ENCODE peak calls at places on chromosome 6, in ten cellular contexts. E is A549, Y is bronchial epithelial cell, Z is fibroblast of the aortic adventitia, V is cardiac fibroblast, I is AG04450, C is lower leg skin, D is dorsolateral prefrontal cortex, G is spleen, P is endothelial cell of umbilical vein. N is an unnamed sample.
A peak's percentile ranks its signal among the peaks of the same experiment; 100 is the strongest.

GRCh38 chr6:6679633-6680032 is 91.1 kb downstream of the LY86 start:
- DNase-seq in Z (no peak), V (no peak), Y (no peak), E (no peak), P (no peak), I (no peak), G (no peak), D (no peak), C (no peak), N (no peak)

GRCh38 chr6:7137335-7138106 is 29.8 kb downstream of the RREB1 start:
- DNase-seq in Y (no peak), V (peak; percentile 62), P (peak; percentile 37), G (peak; percentile 85), I (no peak), D (peak; percentile 16), E (no peak), C (peak; percentile 71), Z (peak; percentile 54), N (no peak)

GRCh38 chr6:36245572-36246031 is 24.3 kb upstream of the PNPLA1 start:
- DNase-seq in G (no peak), D (no peak), Y (no peak), Z (no peak), V (no peak), I (no peak), E (no peak), P (no peak), C (no peak), N (no peak)

GRCh38 chr6:143647712-143648111 is 30.1 kb upstream of the PHACTR2 start:
- DNase-seq in I (no peak), Y (no peak), P (no peak), D (no peak), V (no peak), Z (no peak), G (no peak), E (no peak), C (no peak), N (no peak)

GRCh38 chr6:155412335-155412734 is 43.3 kb downstream of the NOX3 start:
- DNase-seq in G (no peak), D (no peak), I (no peak), Y (no peak), V (peak; percentile 23), P (no peak), Z (peak; percentile 37), E (no peak), C (no peak), N (no peak)

GRCh38 chr6:93358435-93358834 is 60.9 kb downstream of the EPHA7 start:
- DNase-seq in Z (no peak), V (no peak), G (no peak), P (no peak), E (no peak), D (no peak), C (no peak), I (no peak), Y (no peak), N (no peak)

GRCh38 chr6:36054965-36055364 is 27.4 kb downstream of the MAPK14 start:
- DNase-seq in P (no peak), G (no peak), Z (no peak), Y (no peak), D (no peak), E (no peak), V (no peak), C (no peak), I (no peak), N (no peak)

GRCh38 chr6:53979468-53980067 is 131.7 kb upstream of the MLIP start:
- DNase-seq in C (no peak), V (peak; percentile 69), P (peak; percentile 64), G (no peak), D (no peak), I (no peak), Z (peak; percentile 70), Y (peak; percentile 60), E (peak; percentile 11), N (no peak)

GRCh38 chr6:52511163-52511562 is 65.7 kb downstream of the TRAM2 start:
- DNase-seq in Y (no peak), P (no peak), C (no peak), E (no peak), G (no peak), I (no peak), D (no peak), Z (no peak), V (no peak), N (no peak)

GRCh38 chr6:30411515-30412207 is 66.7 kb downstream of the RPP21 start:
- DNase-seq in E (no peak), D (no peak), I (peak; percentile 4), Y (peak; percentile 56), G (peak; percentile 85), V (peak; percentile 54), P (peak; percentile 41), C (peak; percentile 32), Z (peak; percentile 39), N (no peak)

GRCh38 chr6:13769655-13770053 is 44.7 kb downstream of the MCUR1 start:
- DNase-seq in D (no peak), E (no peak), G (no peak), Z (no peak), I (no peak), V (no peak), P (no peak), Y (no peak), C (no peak), N (no peak)

GRCh38 chr6:154861825-154862224 is 128.6 kb downstream of the SCAF8 start:
- DNase-seq in V (no peak), C (no peak), D (no peak), E (no peak), P (peak; percentile 15), Z (no peak), Y (no peak), G (no peak), I (no peak), N (no peak)

GRCh38 chr6:43809417-43810305 is 39.6 kb downstream of the VEGFA start:
- DNase-seq in Y (peak; percentile 84), G (no peak), Z (peak; percentile 80), D (no peak), P (peak; percentile 2), I (peak; percentile 59), V (peak; percentile 68), E (peak; percentile 28), C (no peak), N (no peak)

GRCh38 chr6:12962995-12963394 is 246.4 kb downstream of the PHACTR1 start:
- DNase-seq in I (no peak), V (peak; percentile 57), Y (peak; percentile 47), G (no peak), E (no peak), C (no peak), P (peak; percentile 84), Z (peak; percentile 14), D (no peak), N (no peak)

GRCh38 chr6:44001318-44001868 is 125.9 kb downstream of the MRPL14 start:
- DNase-seq in V (no peak), D (no peak), Z (no peak), E (no peak), G (no peak), Y (no peak), C (no peak), I (no peak), P (peak; percentile 11), N (no peak)

GRCh38 chr6:143746202-143747119 is 68.7 kb downstream of the PHACTR2 start:
- DNase-seq in C (no peak), V (no peak), D (no peak), I (no peak), E (no peak), P (no peak), Y (no peak), Z (peak; percentile 13), G (no peak), N (no peak)

GRCh38 chr6:2790588-2790987 is 25.4 kb downstream of the WRNIP1 start:
- DNase-seq in P (no peak), G (no peak), Z (peak; percentile 66), C (no peak), E (peak; percentile 34), I (peak; percentile 46), Y (peak; percentile 49), D (no peak), V (peak; percentile 50), N (no peak)
- TF ChIP-seq CTCF in P (no peak), G (no peak), Z (peak; percentile 31), C (no peak), E (no peak), I (peak; percentile 37), Y (peak; percentile 13), D (no peak), V (peak; percentile 29), N (no peak)

GRCh38 chr6:29376003-29376402 is 912 bp upstream of the OR12D3 start:
- DNase-seq in E (no peak), V (no peak), I (no peak), Y (peak; percentile 49), P (peak; percentile 14), D (no peak), Z (no peak), G (no peak), C (no peak), N (no peak)
- TF ChIP-seq CTCF in E (no peak), V (no peak), I (no peak), Y (peak; percentile 32), P (no peak), D (no peak), Z (no peak), G (no peak), C (no peak), N (no peak)

DNA sequence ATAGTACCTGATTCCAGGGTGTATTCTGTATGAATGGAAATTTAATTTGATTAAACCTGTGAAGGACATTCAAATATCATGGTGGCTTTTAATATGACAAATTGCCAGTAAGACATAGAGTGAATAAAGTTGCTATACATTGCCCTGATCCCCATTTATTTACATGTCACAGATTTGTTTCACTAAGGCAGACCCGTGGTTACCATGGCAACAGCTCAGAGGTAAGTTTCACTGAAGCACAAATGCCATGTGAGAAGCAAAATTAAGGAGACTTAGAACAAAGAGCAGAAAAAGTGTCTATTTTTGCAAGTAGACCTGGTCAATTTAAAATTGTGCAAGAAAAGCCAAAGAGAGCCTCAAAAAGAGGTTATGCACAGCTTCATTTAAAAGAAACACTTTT is 63.7 kb downstream of the PXDC1 start:
- DNase-seq in C (no peak), D (no peak), I (no peak), V (no peak), Y (no peak), P (no peak), G (no peak), Z (no peak), E (no peak), N (no peak)
- TF ChIP-seq CTCF in C (no peak), D (no peak), I (no peak), V (no peak), Y (no peak), P (no peak), G (no peak), Z (no peak), E (no peak), N (no peak)

DNA sequence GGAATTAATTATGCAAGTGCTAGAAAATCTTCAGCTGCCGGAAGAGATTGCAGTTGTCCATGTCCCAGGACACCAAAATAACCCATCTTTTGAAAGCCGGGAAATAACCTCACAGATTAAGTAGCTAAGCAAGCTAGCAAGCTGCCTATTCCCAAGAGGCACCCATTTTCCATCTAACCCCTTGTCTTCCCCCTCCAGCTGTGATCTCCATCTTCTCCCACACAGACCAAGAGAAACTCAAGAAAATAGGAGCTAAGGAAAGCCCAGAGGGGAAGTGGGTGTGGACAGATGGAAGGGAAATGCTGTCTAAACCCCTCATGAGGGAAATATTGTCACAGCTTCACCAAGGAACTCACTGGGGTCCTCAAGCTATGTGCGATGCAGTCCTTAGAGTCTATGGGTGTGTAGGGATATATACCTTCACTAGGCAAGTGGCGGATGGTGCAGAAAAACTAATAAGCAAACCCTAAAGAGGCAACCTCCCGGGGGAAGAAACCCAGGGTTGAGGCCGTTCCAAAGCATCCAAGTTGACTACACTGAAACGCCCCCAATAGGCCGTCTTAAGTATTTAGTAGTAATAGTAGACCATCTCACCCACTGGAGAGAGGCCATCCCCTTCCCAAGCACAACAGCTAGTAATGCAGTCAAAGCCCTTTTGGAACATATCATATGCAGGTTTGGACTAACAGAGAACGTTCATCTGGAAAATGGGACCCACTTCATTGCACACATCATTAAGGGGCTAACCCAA is 64.2 kb upstream of the PRSS16 start:
- DNase-seq in Y (no peak), C (no peak), V (no peak), E (no peak), G (no peak), P (no peak), D (no peak), I (no peak), Z (no peak), N (no peak)
- TF ChIP-seq CTCF in Y (no peak), C (no peak), V (no peak), E (no peak), G (no peak), P (no peak), D (no peak), I (no peak), Z (no peak), N (no peak)

N was measured in mesothelial cell of epicardium.